ENCODE peak calls at places on chromosomes 7 and 10, in seven cellular contexts. S is activated CD8-positive, alpha-beta memory T cell treated with anti-CD3 and anti-CD28 coated beads, Interleukin-2, amount 10 ng/mL, durations not matched to agents 7 days and 5 days; I is foreskin fibroblast; T is skeletal muscle cell; C is heart left ventricle; Z is cardiac muscle cell; W is fibroblast of the aortic adventitia. X is an unnamed sample.

GRCh38 chr10:86654411-86655172 is at the start of gene OPN4:
- DNase-seq in T (no peak), Z (no peak), W (no peak), C (no peak), I (peak), S (no peak), X (no peak)

GRCh38 chr10:30581779-30582380 is 47.7 kb downstream of the LYZL2 start:
- DNase-seq in Z (peak), T (no peak), C (peak), I (peak), W (peak), S (no peak), X (peak)

GRCh38 chr10:35213699-35214098 is 87.1 kb downstream of the CREM start:
- DNase-seq in Z (no peak), I (no peak), S (no peak), T (no peak), C (no peak), W (no peak), X (no peak)

GRCh38 chr10:3119796-3120459 is 52.6 kb downstream of the PFKP start:
- DNase-seq in C (no peak), I (peak), W (peak), T (no peak), Z (peak), S (no peak), X (no peak)

GRCh38 chr10:132382231-132382922 is 14.6 kb upstream of the PWWP2B start:
- DNase-seq in S (no peak), Z (peak), W (no peak), T (no peak), C (no peak), I (peak), X (no peak)

GRCh38 chr7:94590526-94591162 is 65.3 kb downstream of the SGCE start:
- DNase-seq in Z (no peak), S (no peak), I (no peak), T (no peak), C (no peak), W (no peak), X (no peak)

GRCh38 chr10:78742406-78742729 is 326.4 kb upstream of the ZMIZ1 start:
- DNase-seq in I (peak), S (no peak), W (no peak), T (no peak), C (no peak), Z (no peak), X (no peak)

GRCh38 chr10:49558194-49558593 is 19.3 kb upstream of the ERCC6 start:
- DNase-seq in S (no peak), T (no peak), W (no peak), Z (peak), C (no peak), I (peak), X (no peak)

GRCh38 chr10:5830629-5831445 is 17.6 kb upstream of the GDI2 start:
- DNase-seq in C (no peak), S (no peak), Z (no peak), W (no peak), I (no peak), T (no peak), X (no peak)

GRCh38 chr10:100718197-100718742 is 27.1 kb upstream of the PAX2 start:
- DNase-seq in W (no peak), S (no peak), T (no peak), I (no peak), Z (no peak), C (no peak), X (no peak)

GRCh38 chr7:38451840-38452239 is 178.4 kb upstream of the TARP start:
- DNase-seq in I (peak), W (peak), T (no peak), S (no peak), C (no peak), Z (peak), X (no peak)

GRCh38 chr10:93993782-93994668 is at the start of gene PLCE1:
- DNase-seq in W (peak), S (no peak), C (peak), T (no peak), Z (peak), I (peak), X (no peak)

GRCh38 chr10:19638173-19638872 is 177.9 kb upstream of the PLXDC2 start:
- DNase-seq in I (peak), T (peak), W (peak), C (peak), Z (peak), S (no peak), X (peak)

GRCh38 chr10:99937630-99938029 is 72.1 kb downstream of the DNMBP start:
- DNase-seq in Z (no peak), S (no peak), C (no peak), W (no peak), I (no peak), T (no peak), X (no peak)

GRCh38 chr7:140697447-140698143 is 1.1 kb downstream of the NDUFB2 start:
- DNase-seq in C (no peak), I (no peak), Z (no peak), T (peak), S (no peak), W (peak), X (no peak)

GRCh38 chr7:149598721-149599308 is 101.2 kb upstream of the ZNF746 start:
- DNase-seq in S (peak), T (peak), W (peak), I (peak), C (no peak), Z (peak), X (no peak)

GRCh38 chr7:156614434-156615264 is 25.9 kb upstream of the RNF32 start:
- DNase-seq in S (no peak), Z (no peak), W (no peak), T (no peak), I (no peak), C (no peak), X (peak)

GRCh38 chr10:103709341-103709920 is 145.9 kb downstream of the SH3PXD2A start:
- DNase-seq in W (peak), C (no peak), S (no peak), I (peak), Z (peak), T (no peak), X (no peak)

GRCh38 chr10:70505908-70506307 is 27.3 kb downstream of the PALD1 start:
- DNase-seq in C (no peak), I (no peak), Z (no peak), S (no peak), W (no peak), T (no peak), X (no peak)

GRCh38 chr7:36639826-36640225 is 84.5 kb downstream of the AOAH start:
- DNase-seq in C (no peak), I (no peak), S (peak), Z (no peak), W (no peak), T (no peak), X (peak)

GRCh38 chr7:113389247-113389646 is 270.9 kb upstream of the SMIM30 start:
- DNase-seq in C (no peak), W (no peak), T (no peak), Z (no peak), S (no peak), I (no peak), X (no peak)

GRCh38 chr7:55573526-55573925 is 1.2 kb upstream of the VOPP1 start:
- DNase-seq in C (no peak), S (peak), T (no peak), I (peak), Z (peak), W (peak), X (no peak)

GRCh38 chr7:87570178-87570577 is 30.5 kb downstream of the ABCB1 start:
- DNase-seq in T (peak), Z (peak), W (no peak), S (no peak), I (peak), C (no peak), X (no peak)

GRCh38 chr7:18145160-18145559 is 117.5 kb upstream of the PRPS1L1 start:
- DNase-seq in C (no peak), T (no peak), S (no peak), W (no peak), Z (no peak), I (no peak), X (no peak)

GRCh38 chr10:59870152-59870551 is 36.2 kb downstream of the CCDC6 start:
- DNase-seq in C (no peak), T (no peak), Z (no peak), S (no peak), I (no peak), W (no peak), X (no peak)

GRCh38 chr7:134811798-134812197 is 32.4 kb downstream of the CALD1 start:
- DNase-seq in Z (peak), C (no peak), I (peak), W (peak), S (no peak), T (peak), X (no peak)

GRCh38 chr10:80520661-80521488 is 16.8 kb upstream of the SH2D4B start:
- DNase-seq in W (no peak), T (no peak), I (no peak), Z (no peak), C (no peak), S (no peak), X (no peak)

GRCh38 chr10:92208736-92209135 is 82.1 kb downstream of the CPEB3 start:
- DNase-seq in I (peak), Z (peak), S (no peak), W (peak), T (no peak), C (no peak), X (no peak)

GRCh38 chr7:41942468-41943097 is 239.7 kb upstream of the INHBA start:
- DNase-seq in T (no peak), C (no peak), S (no peak), W (peak), I (peak), Z (peak), X (peak)

GRCh38 chr7:137590686-137591255 is 247.2 kb upstream of the PTN start:
- DNase-seq in C (no peak), T (no peak), S (no peak), Z (no peak), W (no peak), I (no peak), X (no peak)

GRCh38 chr7:51250517-51250916 is 66.1 kb downstream of the COBL start:
- DNase-seq in Z (no peak), W (no peak), I (no peak), S (no peak), C (no peak), T (no peak), X (no peak)

GRCh38 chr7:92727755-92728154 is 108.6 kb downstream of the CDK6 start:
- DNase-seq in T (no peak), C (no peak), S (no peak), W (no peak), I (peak), Z (no peak), X (no peak)

X was measured in mucosa of gallbladder.